ENCODE peak calls at places on chromosomes 3 and 15, in seven cellular contexts. V is PC-3, T is adrenal gland, P is RWPE1, G is tibial nerve, F is foreskin keratinocyte, Z is left ventricle myocardium inferior. Y is an unnamed sample.

GRCh38 chr15:60507596-60508424 is 28.9 kb upstream of the ICE2 start:
- DNase-seq in Z (no peak), P (peak), T (peak), G (peak), F (no peak), V (peak), Y (no peak)

GRCh38 chr15:36484038-36484778 is 95.2 kb upstream of the CDIN1 start:
- DNase-seq in G (no peak), V (peak), T (no peak), F (no peak), P (no peak), Z (no peak), Y (no peak)

GRCh38 chr15:77853910-77854309 is 221.2 kb upstream of the LINGO1 start:
- DNase-seq in V (no peak), F (no peak), Z (no peak), P (no peak), T (no peak), G (no peak), Y (no peak)

GRCh38 chr3:8499181-8499611 is 2.4 kb upstream of the LMCD1 start:
- DNase-seq in V (peak), F (peak), T (no peak), G (no peak), Z (no peak), P (no peak), Y (no peak)

GRCh38 chr3:65785065-65785645 is 253.6 kb downstream of the MAGI1 start:
- DNase-seq in V (peak), Z (no peak), T (no peak), G (peak), P (peak), F (peak), Y (no peak)

GRCh38 chr3:8987673-8988655 is 24.7 kb upstream of the RAD18 start:
- DNase-seq in V (peak), Z (peak), F (no peak), G (peak), T (peak), P (peak), Y (peak)

GRCh38 chr3:45988100-45988761 is 7.4 kb downstream of the FYCO1 start:
- DNase-seq in T (no peak), Z (no peak), F (no peak), G (no peak), V (no peak), P (no peak), Y (no peak)

GRCh38 chr3:54784021-54784420 is 143.8 kb downstream of the LRTM1 start:
- DNase-seq in Z (no peak), V (no peak), P (no peak), T (no peak), F (no peak), G (no peak), Y (no peak)

GRCh38 chr15:40398413-40398873 is 7.2 kb upstream of the IVD start:
- DNase-seq in Z (no peak), V (no peak), G (no peak), F (no peak), P (no peak), T (no peak), Y (no peak)

GRCh38 chr15:31442203-31443090 is 115.8 kb downstream of the KLF13 start:
- DNase-seq in P (peak), G (no peak), F (peak), V (peak), Z (no peak), T (no peak), Y (no peak)

GRCh38 chr15:63334821-63335220 is 46.8 kb downstream of the CA12 start:
- DNase-seq in Z (no peak), F (no peak), V (no peak), G (no peak), P (no peak), T (no peak), Y (no peak)

GRCh38 chr3:62109534-62109933 is 263.8 kb downstream of the FEZF2 start:
- DNase-seq in T (peak), V (no peak), P (peak), G (no peak), Z (peak), F (peak), Y (no peak)

GRCh38 chr3:72343078-72343477 is 505.2 kb downstream of the SHQ1 start:
- DNase-seq in Z (no peak), G (no peak), F (no peak), P (no peak), V (peak), T (no peak), Y (no peak)
- TF ChIP-seq CTCF in Z (no peak), G (no peak), F (peak), P (no peak), V (no peak), T (no peak), Y (no peak)

DNA sequence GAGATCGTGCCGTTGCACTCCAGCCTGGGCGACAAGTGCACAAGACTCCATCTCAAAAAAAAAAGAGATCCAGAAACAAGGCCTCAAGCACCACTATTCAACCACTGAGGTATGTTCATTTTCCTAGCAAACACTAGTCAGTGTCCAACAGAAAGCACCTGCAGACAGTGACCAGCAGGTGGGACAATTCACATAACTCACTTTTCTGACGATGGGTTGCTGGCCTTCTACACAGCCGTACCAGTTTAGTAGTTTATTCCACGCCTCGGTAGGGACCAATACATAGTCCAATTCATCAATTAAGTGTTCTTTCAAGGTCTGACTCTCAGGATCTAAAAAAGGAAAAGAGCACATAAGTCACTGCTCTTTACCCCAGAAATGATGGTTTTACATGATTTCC is 12.4 kb downstream of the USP4 start:
- DNase-seq in V (peak), P (no peak), Z (no peak), F (no peak), T (no peak), G (no peak), Y (no peak)
- TF ChIP-seq CTCF in V (peak), P (no peak), Z (no peak), F (peak), T (peak), G (no peak), Y (peak)

DNA sequence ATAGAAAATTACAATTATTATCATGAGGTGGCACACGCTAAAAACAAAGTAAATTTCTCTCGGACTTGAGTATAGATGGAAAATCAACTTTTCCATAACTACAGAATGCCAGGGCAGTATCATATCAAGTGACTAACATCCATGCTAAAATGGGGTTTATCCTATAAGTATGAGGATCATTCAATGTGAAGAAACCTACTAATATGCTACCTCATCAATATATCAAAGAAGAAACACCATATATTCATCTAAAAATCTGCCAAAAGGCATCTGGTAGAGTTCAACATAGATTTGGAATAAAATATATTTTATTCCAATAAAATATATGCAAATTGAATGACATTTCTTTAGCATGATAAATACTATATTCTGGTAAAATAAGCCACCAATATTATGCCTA is 894.4 kb downstream of the MCTP2 start:
- DNase-seq in F (no peak), T (no peak), P (no peak), G (no peak), V (no peak), Z (no peak), Y (no peak)
- TF ChIP-seq CTCF in F (no peak), T (no peak), P (no peak), G (no peak), V (no peak), Z (no peak), Y (no peak)

DNA sequence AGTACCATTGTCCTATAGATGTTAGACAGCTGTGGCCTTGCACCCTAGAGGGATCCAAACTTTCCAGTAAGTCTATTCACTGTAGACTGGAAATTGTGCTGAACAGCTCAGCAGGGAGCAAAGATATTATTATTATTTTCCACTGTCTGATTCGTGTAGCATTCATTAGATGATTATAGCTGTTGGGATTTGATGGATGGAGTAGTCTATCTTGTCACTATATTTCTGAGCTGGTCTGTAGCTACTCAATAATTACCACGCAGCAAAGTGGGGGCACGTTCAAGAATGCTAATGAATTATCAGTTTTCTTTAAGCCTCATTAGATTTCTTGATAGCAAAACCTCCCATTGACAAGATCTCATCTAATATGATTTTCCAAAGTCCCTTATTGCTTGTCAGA is 113.2 kb downstream of the RTP4 start:
- DNase-seq in Z (no peak), P (no peak), V (no peak), F (no peak), T (no peak), G (no peak), Y (no peak)
- TF ChIP-seq CTCF in Z (no peak), P (no peak), V (no peak), F (no peak), T (no peak), G (no peak), Y (no peak)

GRCh38 chr3:129164500-129164899 is 3.6 kb upstream of the ISY1 start:
- DNase-seq in V (no peak), Z (no peak), T (no peak), F (no peak), P (no peak), G (no peak), Y (no peak)

GRCh38 chr3:129162729-129163579 is 2.1 kb upstream of the ISY1 start:
- DNase-seq in Z (no peak), T (no peak), V (no peak), F (no peak), G (no peak), P (no peak), Y (no peak)

GRCh38 chr3:129166579-129167332 is 5.9 kb upstream of the ISY1 start:
- DNase-seq in F (no peak), Z (no peak), T (no peak), G (no peak), P (no peak), V (no peak), Y (no peak)

GRCh38 chr3:129160891-129161859 is at the start of gene ISY1:
- DNase-seq in V (peak), G (peak), T (peak), P (peak), F (peak), Z (peak), Y (peak)

DNA sequence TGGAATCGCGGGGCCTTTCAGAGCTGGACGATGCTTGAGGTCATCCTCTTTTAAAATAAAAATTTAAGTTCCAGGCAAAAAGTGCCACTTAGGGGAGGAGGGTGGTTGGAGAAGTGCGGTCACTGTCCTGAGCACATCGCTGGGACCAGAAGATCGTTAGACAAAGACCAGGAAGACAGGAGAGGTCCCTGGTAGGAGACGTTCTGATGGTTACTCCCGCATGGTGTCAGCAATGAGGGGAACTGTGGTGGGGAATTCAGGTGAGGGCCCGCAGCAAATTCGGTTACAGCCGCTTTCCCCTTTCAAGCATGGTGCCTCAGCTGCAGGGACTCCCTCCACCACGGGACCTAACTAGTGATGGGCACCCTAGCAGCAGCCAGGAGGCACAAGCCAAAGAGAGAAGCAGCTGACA is 1.0 kb upstream of the ISY1 start:
- DNase-seq in F (no peak), Z (no peak), P (peak), T (peak), G (no peak), V (peak), Y (no peak)
- TF ChIP-seq CTCF in F (no peak), Z (no peak), P (peak), T (no peak), G (no peak), V (peak), Y (no peak)

GRCh38 chr3:123116116-123116515 is 49.3 kb downstream of the PDIA5 start:
- DNase-seq in T (no peak), G (no peak), Z (no peak), F (no peak), P (no peak), V (no peak), Y (no peak)
- TF ChIP-seq CTCF in T (no peak), G (no peak), Z (no peak), F (no peak), P (no peak), V (no peak), Y (no peak)

Y was measured in mesothelial cell of epicardium.